ENCODE peak calls at places on chromosomes 4 and X, in ten cellular contexts. One of them, this sample, is unnamed.
A peak's percentile ranks its signal among the peaks of the same experiment; 100 is the strongest.

GRCh38 chr4:77169496-77169895 is 12.5 kb downstream of the CCNG2 start:
- DNase-seq in GM10248: no peak
- DNase-seq in AG09319: no peak
- DNase-seq in fibroblast of villous mesenchyme: peak; percentile 86
- DNase-seq in IMR-90: peak; percentile 67
- DNase-seq in endothelial cell of umbilical vein: no peak
- DNase-seq in WTC11: no peak
- DNase-seq in glutamatergic neuron: no peak
- DNase-seq in left lung: no peak
- DNase-seq in endothelial cell: no peak
- DNase-seq in this sample: no peak

GRCh38 chrX:29671426-29671825 is 543.9 kb upstream of the MAGEB2 start:
- DNase-seq in GM10248: no peak
- DNase-seq in WTC11: no peak
- DNase-seq in AG09319: no peak
- DNase-seq in fibroblast of villous mesenchyme: no peak
- DNase-seq in endothelial cell: no peak
- DNase-seq in IMR-90: peak; percentile 62
- DNase-seq in glutamatergic neuron: no peak
- DNase-seq in endothelial cell of umbilical vein: no peak
- DNase-seq in left lung: no peak
- DNase-seq in this sample: no peak

GRCh38 chr4:80197601-80198444 is 520 bp downstream of the PRDM8 start:
- DNase-seq in fibroblast of villous mesenchyme: no peak
- DNase-seq in WTC11: peak; percentile 61
- DNase-seq in endothelial cell: peak; percentile 65
- DNase-seq in AG09319: no peak
- DNase-seq in left lung: no peak
- DNase-seq in endothelial cell of umbilical vein: peak; percentile 39
- DNase-seq in GM10248: no peak
- DNase-seq in glutamatergic neuron: peak; percentile 75
- DNase-seq in IMR-90: no peak
- DNase-seq in this sample: no peak

GRCh38 chr4:10162341-10163000 is 45.9 kb upstream of the WDR1 start:
- DNase-seq in fibroblast of villous mesenchyme: no peak
- DNase-seq in AG09319: no peak
- DNase-seq in endothelial cell: no peak
- DNase-seq in left lung: no peak
- DNase-seq in glutamatergic neuron: no peak
- DNase-seq in IMR-90: no peak
- DNase-seq in endothelial cell of umbilical vein: no peak
- DNase-seq in WTC11: no peak
- DNase-seq in GM10248: no peak
- DNase-seq in this sample: no peak

GRCh38 chrX:45621356-45622041 is 420.8 kb upstream of the DIPK2B start:
- DNase-seq in WTC11: no peak
- DNase-seq in glutamatergic neuron: no peak
- DNase-seq in IMR-90: peak; percentile 80
- DNase-seq in left lung: no peak
- DNase-seq in endothelial cell: no peak
- DNase-seq in GM10248: no peak
- DNase-seq in fibroblast of villous mesenchyme: peak; percentile 24
- DNase-seq in endothelial cell of umbilical vein: peak; percentile 54
- DNase-seq in AG09319: peak; percentile 27
- DNase-seq in this sample: no peak

GRCh38 chrX:24260827-24261550 is 52.9 kb downstream of the SUPT20HL2 start:
- DNase-seq in IMR-90: peak; percentile 47
- DNase-seq in AG09319: no peak
- DNase-seq in left lung: peak; percentile 70
- DNase-seq in fibroblast of villous mesenchyme: peak; percentile 73
- DNase-seq in glutamatergic neuron: no peak
- DNase-seq in WTC11: no peak
- DNase-seq in endothelial cell of umbilical vein: peak; percentile 55
- DNase-seq in GM10248: no peak
- DNase-seq in endothelial cell: no peak
- DNase-seq in this sample: no peak

GRCh38 chr4:129604632-129605031 is 508.7 kb downstream of the C4orf33 start:
- DNase-seq in fibroblast of villous mesenchyme: no peak
- DNase-seq in GM10248: no peak
- DNase-seq in left lung: no peak
- DNase-seq in AG09319: no peak
- DNase-seq in WTC11: no peak
- DNase-seq in IMR-90: no peak
- DNase-seq in endothelial cell of umbilical vein: no peak
- DNase-seq in endothelial cell: no peak
- DNase-seq in glutamatergic neuron: no peak
- DNase-seq in this sample: no peak

GRCh38 chr4:105569014-105569850 is 16.8 kb downstream of the ARHGEF38 start:
- DNase-seq in GM10248: no peak
- DNase-seq in WTC11: no peak
- DNase-seq in fibroblast of villous mesenchyme: no peak
- DNase-seq in endothelial cell of umbilical vein: peak; percentile 22
- DNase-seq in glutamatergic neuron: no peak
- DNase-seq in endothelial cell: no peak
- DNase-seq in left lung: no peak
- DNase-seq in IMR-90: no peak
- DNase-seq in AG09319: no peak
- DNase-seq in this sample: no peak

GRCh38 chr4:52751349-52751911 is at the start of gene ERVMER34-1:
- DNase-seq in glutamatergic neuron: peak; percentile 57
- DNase-seq in IMR-90: no peak
- DNase-seq in fibroblast of villous mesenchyme: peak; percentile 36
- DNase-seq in AG09319: no peak
- DNase-seq in GM10248: no peak
- DNase-seq in endothelial cell: peak; percentile 48
- DNase-seq in left lung: peak; percentile 76
- DNase-seq in endothelial cell of umbilical vein: peak; percentile 42
- DNase-seq in WTC11: peak; percentile 90
- DNase-seq in this sample: peak; percentile 40

GRCh38 chr4:88969271-88969670 is 87.7 kb downstream of the FAM13A start:
- DNase-seq in endothelial cell of umbilical vein: no peak
- DNase-seq in fibroblast of villous mesenchyme: no peak
- DNase-seq in glutamatergic neuron: no peak
- DNase-seq in AG09319: no peak
- DNase-seq in GM10248: no peak
- DNase-seq in endothelial cell: no peak
- DNase-seq in left lung: no peak
- DNase-seq in WTC11: no peak
- DNase-seq in IMR-90: no peak
- DNase-seq in this sample: no peak

GRCh38 chrX:68671221-68671620 is 23.8 kb downstream of the STARD8 start:
- DNase-seq in endothelial cell: no peak
- DNase-seq in fibroblast of villous mesenchyme: no peak
- DNase-seq in WTC11: no peak
- DNase-seq in glutamatergic neuron: no peak
- DNase-seq in GM10248: no peak
- DNase-seq in left lung: no peak
- DNase-seq in AG09319: no peak
- DNase-seq in IMR-90: no peak
- DNase-seq in endothelial cell of umbilical vein: peak; percentile 57
- DNase-seq in this sample: no peak

GRCh38 chr4:62135565-62136156 is 935.5 kb downstream of the ADGRL3 start:
- DNase-seq in left lung: no peak
- DNase-seq in WTC11: no peak
- DNase-seq in IMR-90: no peak
- DNase-seq in endothelial cell: no peak
- DNase-seq in fibroblast of villous mesenchyme: no peak
- DNase-seq in glutamatergic neuron: no peak
- DNase-seq in AG09319: no peak
- DNase-seq in endothelial cell of umbilical vein: no peak
- DNase-seq in GM10248: no peak
- DNase-seq in this sample: no peak

GRCh38 chrX:150303386-150304097 is 59.6 kb upstream of the MAMLD1 start:
- DNase-seq in glutamatergic neuron: no peak
- DNase-seq in GM10248: no peak
- DNase-seq in endothelial cell: no peak
- DNase-seq in left lung: no peak
- DNase-seq in fibroblast of villous mesenchyme: no peak
- DNase-seq in AG09319: no peak
- DNase-seq in WTC11: no peak
- DNase-seq in IMR-90: no peak
- DNase-seq in endothelial cell of umbilical vein: no peak
- DNase-seq in this sample: no peak

GRCh38 chr4:91840359-91840758 is 463.4 kb upstream of the GRID2 start:
- DNase-seq in endothelial cell: no peak
- DNase-seq in glutamatergic neuron: no peak
- DNase-seq in endothelial cell of umbilical vein: no peak
- DNase-seq in GM10248: no peak
- DNase-seq in WTC11: no peak
- DNase-seq in IMR-90: no peak
- DNase-seq in left lung: no peak
- DNase-seq in AG09319: no peak
- DNase-seq in fibroblast of villous mesenchyme: no peak
- DNase-seq in this sample: no peak

GRCh38 chr4:140637836-140638235 is 69.1 kb upstream of the UCP1 start:
- DNase-seq in WTC11: peak; percentile 45
- DNase-seq in IMR-90: no peak
- DNase-seq in fibroblast of villous mesenchyme: peak; percentile 24
- DNase-seq in AG09319: no peak
- DNase-seq in GM10248: peak; percentile 56
- DNase-seq in endothelial cell of umbilical vein: peak; percentile 21
- DNase-seq in glutamatergic neuron: no peak
- DNase-seq in endothelial cell: peak; percentile 35
- DNase-seq in left lung: no peak
- DNase-seq in this sample: peak; percentile 28

GRCh38 chrX:66602381-66602938 is 36.4 kb downstream of the EDA2R start:
- DNase-seq in WTC11: peak; percentile 11
- DNase-seq in GM10248: no peak
- DNase-seq in fibroblast of villous mesenchyme: no peak
- DNase-seq in AG09319: no peak
- DNase-seq in endothelial cell: no peak
- DNase-seq in IMR-90: no peak
- DNase-seq in endothelial cell of umbilical vein: no peak
- DNase-seq in left lung: no peak
- DNase-seq in glutamatergic neuron: no peak
- DNase-seq in this sample: no peak

GRCh38 chr4:145716200-145716599 is 36.3 kb downstream of the C4orf51 start:
- DNase-seq in IMR-90: peak; percentile 54
- DNase-seq in endothelial cell of umbilical vein: no peak
- DNase-seq in glutamatergic neuron: no peak
- DNase-seq in fibroblast of villous mesenchyme: no peak
- DNase-seq in WTC11: no peak
- DNase-seq in left lung: no peak
- DNase-seq in GM10248: no peak
- DNase-seq in AG09319: no peak
- DNase-seq in endothelial cell: no peak
- DNase-seq in this sample: no peak

GRCh38 chrX:152074163-152074562 is 64.2 kb downstream of the MAGEA10 start:
- DNase-seq in left lung: no peak
- DNase-seq in fibroblast of villous mesenchyme: no peak
- DNase-seq in endothelial cell of umbilical vein: no peak
- DNase-seq in endothelial cell: no peak
- DNase-seq in WTC11: no peak
- DNase-seq in glutamatergic neuron: no peak
- DNase-seq in AG09319: no peak
- DNase-seq in IMR-90: no peak
- DNase-seq in GM10248: no peak
- DNase-seq in this sample: no peak

GRCh38 chr4:140725556-140725955 is 30.6 kb downstream of the TBC1D9 start:
- DNase-seq in left lung: no peak
- DNase-seq in GM10248: no peak
- DNase-seq in IMR-90: no peak
- DNase-seq in glutamatergic neuron: no peak
- DNase-seq in AG09319: no peak
- DNase-seq in fibroblast of villous mesenchyme: no peak
- DNase-seq in endothelial cell: no peak
- DNase-seq in endothelial cell of umbilical vein: no peak
- DNase-seq in WTC11: no peak
- DNase-seq in this sample: no peak

DNA sequence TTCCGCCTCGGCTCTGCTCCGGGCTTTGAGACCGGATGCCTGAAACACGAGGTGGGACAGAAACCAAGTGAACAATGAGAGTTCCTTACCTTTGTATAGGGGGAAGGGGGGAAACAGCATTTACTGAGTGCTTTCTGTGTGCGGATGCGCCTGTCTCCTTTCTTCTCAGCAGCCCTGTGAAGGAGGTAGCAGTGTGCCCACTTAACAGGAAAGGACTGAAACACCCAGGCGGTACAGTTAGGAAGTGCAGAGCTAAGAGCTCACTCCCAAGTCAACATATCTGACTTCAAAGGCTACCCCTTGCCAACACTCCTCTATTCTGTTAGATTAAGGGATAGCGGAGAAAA is 43.1 kb upstream of the TMSB15B start:
- DNase-seq in fibroblast of villous mesenchyme: peak; percentile 14
- DNase-seq in AG09319: no peak
- DNase-seq in IMR-90: peak; percentile 51
- DNase-seq in glutamatergic neuron: no peak
- DNase-seq in endothelial cell of umbilical vein: no peak
- DNase-seq in GM10248: peak; percentile 23
- DNase-seq in left lung: no peak
- DNase-seq in WTC11: no peak
- DNase-seq in endothelial cell: no peak
- DNase-seq in this sample: no peak
- TF ChIP-seq CTCF in fibroblast of villous mesenchyme: peak; percentile 31
- TF ChIP-seq CTCF in AG09319: peak; percentile 26
- TF ChIP-seq CTCF in IMR-90: peak; percentile 13
- TF ChIP-seq CTCF in glutamatergic neuron: peak; percentile 22
- TF ChIP-seq CTCF in endothelial cell of umbilical vein: peak; percentile 13
- TF ChIP-seq CTCF in GM10248: no peak
- TF ChIP-seq CTCF in left lung: peak; percentile 33
- TF ChIP-seq CTCF in WTC11: no peak
- TF ChIP-seq CTCF in endothelial cell: no peak
- TF ChIP-seq CTCF in this sample: peak; percentile 55

GRCh38 chr4:26055855-26056254 is 141.8 kb downstream of the SMIM20 start:
- DNase-seq in AG09319: no peak
- DNase-seq in fibroblast of villous mesenchyme: no peak
- DNase-seq in left lung: no peak
- DNase-seq in GM10248: no peak
- DNase-seq in WTC11: no peak
- DNase-seq in IMR-90: no peak
- DNase-seq in endothelial cell: no peak
- DNase-seq in endothelial cell of umbilical vein: no peak
- DNase-seq in glutamatergic neuron: no peak
- DNase-seq in this sample: no peak
- TF ChIP-seq CTCF in AG09319: no peak
- TF ChIP-seq CTCF in fibroblast of villous mesenchyme: no peak
- TF ChIP-seq CTCF in left lung: no peak
- TF ChIP-seq CTCF in GM10248: no peak
- TF ChIP-seq CTCF in WTC11: no peak
- TF ChIP-seq CTCF in IMR-90: no peak
- TF ChIP-seq CTCF in endothelial cell: no peak
- TF ChIP-seq CTCF in endothelial cell of umbilical vein: no peak
- TF ChIP-seq CTCF in glutamatergic neuron: no peak
- TF ChIP-seq CTCF in this sample: no peak

GRCh38 chr4:151489462-151490203 is 80.7 kb downstream of the FHIP1A start:
- DNase-seq in endothelial cell of umbilical vein: no peak
- DNase-seq in glutamatergic neuron: no peak
- DNase-seq in fibroblast of villous mesenchyme: no peak
- DNase-seq in AG09319: no peak
- DNase-seq in WTC11: peak; percentile 72
- DNase-seq in GM10248: no peak
- DNase-seq in endothelial cell: no peak
- DNase-seq in IMR-90: no peak
- DNase-seq in left lung: peak; percentile 53
- DNase-seq in this sample: no peak
- TF ChIP-seq CTCF in endothelial cell of umbilical vein: no peak
- TF ChIP-seq CTCF in glutamatergic neuron: no peak
- TF ChIP-seq CTCF in fibroblast of villous mesenchyme: no peak
- TF ChIP-seq CTCF in AG09319: no peak
- TF ChIP-seq CTCF in WTC11: no peak
- TF ChIP-seq CTCF in GM10248: no peak
- TF ChIP-seq CTCF in endothelial cell: no peak
- TF ChIP-seq CTCF in IMR-90: no peak
- TF ChIP-seq CTCF in left lung: no peak
- TF ChIP-seq CTCF in this sample: no peak

GRCh38 chrX:134603806-134604700 is 54.2 kb downstream of the PLAC1 start:
- DNase-seq in GM10248: no peak
- DNase-seq in left lung: no peak
- DNase-seq in WTC11: no peak
- DNase-seq in endothelial cell of umbilical vein: peak; percentile 12
- DNase-seq in endothelial cell: no peak
- DNase-seq in AG09319: peak; percentile 81
- DNase-seq in glutamatergic neuron: no peak
- DNase-seq in fibroblast of villous mesenchyme: peak; percentile 84
- DNase-seq in IMR-90: peak; percentile 90
- DNase-seq in this sample: no peak
- TF ChIP-seq CTCF in GM10248: no peak
- TF ChIP-seq CTCF in left lung: no peak
- TF ChIP-seq CTCF in WTC11: no peak
- TF ChIP-seq CTCF in endothelial cell of umbilical vein: no peak
- TF ChIP-seq CTCF in endothelial cell: no peak
- TF ChIP-seq CTCF in AG09319: peak; percentile 32
- TF ChIP-seq CTCF in glutamatergic neuron: no peak
- TF ChIP-seq CTCF in fibroblast of villous mesenchyme: peak; percentile 23
- TF ChIP-seq CTCF in IMR-90: peak; percentile 24
- TF ChIP-seq CTCF in this sample: no peak